ENCODE peak calls at places on chromosomes 12 and 14, in seven cellular contexts. C is kidney glomerular epithelial cell; E is GM06990; D is activated CD4-positive, alpha-beta memory T cell treated with anti-CD3 and anti-CD28 coated beads for 36 hours; A is activated CD4-positive, CD25-positive, alpha-beta regulatory T cell treated with anti-CD3 and anti-CD28 coated beads, Interleukin-2, amount 50 U/mL, for 16 hours; K is CD4-positive, alpha-beta T cell; L is neural crest cell. U is an unnamed sample.

GRCh38 chr12:60494249-60494648 is 898.4 kb downstream of the SLC16A7 start:
- DNase-seq in C (peak), E (no peak), D (no peak), A (no peak), K (no peak), L (no peak), U (peak)

GRCh38 chr12:12582895-12583303 is 20.2 kb upstream of the DUSP16 start:
- DNase-seq in C (peak), E (peak), D (peak), A (no peak), K (no peak), L (no peak), U (peak)

GRCh38 chr12:107236824-107237467 is 143.6 kb upstream of the CRY1 start:
- DNase-seq in C (peak), E (no peak), D (no peak), A (no peak), K (no peak), L (no peak), U (no peak)

GRCh38 chr14:101834387-101835165 is 73.1 kb downstream of the PPP2R5C start:
- DNase-seq in C (no peak), E (no peak), D (no peak), A (no peak), K (no peak), L (no peak), U (no peak)

GRCh38 chr14:104434214-104435076 is 145.1 kb upstream of the C14orf180 start:
- DNase-seq in C (no peak), E (no peak), D (no peak), A (no peak), K (no peak), L (no peak), U (no peak)

GRCh38 chr12:19303496-19303895 is 135.8 kb upstream of the AEBP2 start:
- DNase-seq in C (no peak), E (no peak), D (no peak), A (no peak), K (no peak), L (no peak), U (no peak)

GRCh38 chr14:94066089-94066676 is 14.8 kb downstream of the DDX24 start:
- DNase-seq in C (peak), E (no peak), D (no peak), A (no peak), K (no peak), L (no peak), U (no peak)

GRCh38 chr12:30725739-30726138 is 29.0 kb downstream of the CAPRIN2 start:
- DNase-seq in C (peak), E (no peak), D (no peak), A (no peak), K (no peak), L (no peak), U (no peak)

GRCh38 chr12:57614178-57614947 is 3.1 kb downstream of the ARHGEF25 start:
- DNase-seq in C (no peak), E (peak), D (peak), A (no peak), K (no peak), L (no peak), U (peak)

GRCh38 chr14:60648934-60649814 is at the start of gene SIX1:
- DNase-seq in C (peak), E (peak), D (peak), A (no peak), K (no peak), L (no peak), U (peak)

GRCh38 chr12:11661491-11662085 is 12.1 kb downstream of the ETV6 start:
- DNase-seq in C (no peak), E (no peak), D (no peak), A (no peak), K (no peak), L (no peak), U (no peak)

GRCh38 chr12:42744539-42745156 is 155.1 kb upstream of the PRICKLE1 start:
- DNase-seq in C (no peak), E (no peak), D (no peak), A (no peak), K (no peak), L (peak), U (no peak)

GRCh38 chr12:1527789-1528188 is 66.6 kb downstream of the FBXL14 start:
- DNase-seq in C (peak), E (no peak), D (no peak), A (no peak), K (no peak), L (no peak), U (no peak)

GRCh38 chr12:92424338-92424737 is 278.5 kb upstream of the PLEKHG7 start:
- DNase-seq in C (no peak), E (no peak), D (no peak), A (no peak), K (no peak), L (no peak), U (no peak)

GRCh38 chr12:128726866-128727265 is 96.9 kb downstream of the SLC15A4 start:
- DNase-seq in C (no peak), E (no peak), D (no peak), A (no peak), K (no peak), L (no peak), U (no peak)

GRCh38 chr12:126831115-126831514 is 1435.9 kb upstream of the TMEM132C start:
- DNase-seq in C (no peak), E (no peak), D (no peak), A (no peak), K (no peak), L (no peak), U (no peak)

GRCh38 chr12:118641249-118641648 is 264.9 kb downstream of the SUDS3 start:
- DNase-seq in C (no peak), E (no peak), D (no peak), A (no peak), K (no peak), L (no peak), U (no peak)

U was measured in GM12865.